ENCODE peak calls at places on chromosome 6, in eight cellular contexts. W is endodermal cell, V is kidney epithelial cell, H is adrenal gland, S is right lobe of liver, E is ascending aorta, L is foreskin fibroblast, G is fibroblast of pulmonary artery. F is an unnamed sample.

GRCh38 chr6:170267688-170268087 is 23.2 kb downstream of the DLL1 start:
- DNase-seq in V (no peak), L (no peak), G (no peak), S (peak), H (no peak), E (no peak), W (no peak), F (no peak)

GRCh38 chr6:99993533-99994251 is at the start of gene MCHR2:
- DNase-seq in H (no peak), L (no peak), V (no peak), S (no peak), E (no peak), W (peak), G (no peak), F (no peak)

GRCh38 chr6:35544748-35545361 is 32.2 kb upstream of the TULP1 start:
- DNase-seq in V (no peak), G (no peak), S (peak), H (no peak), E (no peak), L (no peak), W (peak), F (no peak)

GRCh38 chr6:153662982-153663381 is 376.1 kb upstream of the OPRM1 start:
- DNase-seq in G (no peak), H (no peak), S (no peak), L (no peak), W (no peak), E (no peak), V (no peak), F (no peak)

GRCh38 chr6:14720411-14721102 is 525.3 kb upstream of the JARID2 start:
- DNase-seq in V (no peak), E (no peak), H (no peak), W (no peak), S (no peak), L (no peak), G (no peak), F (peak)

GRCh38 chr6:53746442-53747103 is 48.2 kb upstream of the LRRC1 start:
- DNase-seq in H (no peak), V (no peak), E (no peak), L (no peak), S (no peak), G (no peak), W (no peak), F (no peak)

GRCh38 chr6:52820198-52820597 is 16.6 kb upstream of the GSTA1 start:
- DNase-seq in H (no peak), L (peak), E (no peak), V (no peak), S (no peak), G (peak), W (no peak), F (peak)

GRCh38 chr6:150134280-150134920 is 8.4 kb upstream of the PPP1R14C start:
- DNase-seq in S (no peak), V (no peak), E (no peak), H (no peak), L (no peak), G (no peak), W (no peak), F (no peak)

GRCh38 chr6:52537001-52537753 is 39.7 kb downstream of the TRAM2 start:
- DNase-seq in W (no peak), V (no peak), S (no peak), H (no peak), L (no peak), E (no peak), G (no peak), F (peak)

GRCh38 chr6:134352786-134353480 is 35.0 kb upstream of the SGK1 start:
- DNase-seq in W (no peak), G (peak), V (no peak), E (no peak), L (peak), H (no peak), S (no peak), F (peak)

GRCh38 chr6:14713966-14714631 is 531.8 kb upstream of the JARID2 start:
- DNase-seq in G (no peak), L (no peak), E (no peak), H (no peak), W (no peak), V (no peak), S (no peak), F (no peak)

GRCh38 chr6:98146656-98147055 is 687.7 kb upstream of the POU3F2 start:
- DNase-seq in S (no peak), H (no peak), E (no peak), V (no peak), W (no peak), G (no peak), L (no peak), F (no peak)

GRCh38 chr6:27251672-27252251 is 4.3 kb downstream of the PRSS16 start:
- DNase-seq in V (peak), H (peak), W (peak), L (no peak), E (no peak), G (peak), S (no peak), F (peak)

GRCh38 chr6:24359640-24360454 is 2.0 kb upstream of the DCDC2 start:
- DNase-seq in S (peak), W (peak), G (peak), L (peak), V (peak), E (peak), H (peak), F (peak)

GRCh38 chr6:134512946-134513345 is 195.0 kb upstream of the SGK1 start:
- DNase-seq in H (peak), L (no peak), V (no peak), W (no peak), E (no peak), S (peak), G (peak), F (peak)

GRCh38 chr6:1127129-1127528 is 184.8 kb upstream of the FOXQ1 start:
- DNase-seq in H (no peak), G (no peak), E (no peak), V (no peak), W (no peak), S (no peak), L (no peak), F (no peak)

GRCh38 chr6:140203611-140204553 is 829.4 kb upstream of the CITED2 start:
- DNase-seq in G (peak), H (no peak), S (no peak), W (no peak), E (no peak), L (peak), V (no peak), F (peak)

GRCh38 chr6:46465294-46466165 is 25.7 kb downstream of the RCAN2 start:
- DNase-seq in G (no peak), H (no peak), E (no peak), V (no peak), S (no peak), L (no peak), W (no peak), F (peak)

GRCh38 chr6:45927421-45928234 is 88.0 kb downstream of the CLIC5 start:
- DNase-seq in W (peak), G (no peak), H (no peak), E (no peak), V (no peak), S (no peak), L (no peak), F (no peak)

GRCh38 chr6:136920216-136920857 is 1.8 kb upstream of the SLC35D3 start:
- DNase-seq in H (no peak), V (no peak), L (no peak), G (no peak), E (no peak), W (no peak), S (no peak), F (peak)

GRCh38 chr6:89792881-89793280 is 26.7 kb downstream of the MDN1 start:
- DNase-seq in H (no peak), G (peak), V (no peak), E (no peak), L (peak), S (no peak), W (peak), F (peak)

GRCh38 chr6:94463306-94463705 is 1043.9 kb upstream of the EPHA7 start:
- DNase-seq in G (no peak), E (no peak), L (no peak), V (no peak), H (no peak), W (peak), S (no peak), F (no peak)

GRCh38 chr6:93567164-93567563 is 147.8 kb upstream of the EPHA7 start:
- DNase-seq in V (no peak), W (no peak), H (no peak), G (no peak), L (no peak), S (no peak), E (no peak), F (no peak)

GRCh38 chr6:11232968-11233626 is 629 bp upstream of the NEDD9 start:
- DNase-seq in S (no peak), V (no peak), L (no peak), G (no peak), H (peak), E (no peak), W (peak), F (no peak)

GRCh38 chr6:111844921-111845320 is 28.3 kb downstream of the FYN start:
- DNase-seq in H (no peak), V (no peak), S (no peak), G (peak), L (no peak), W (peak), E (no peak), F (no peak)

GRCh38 chr6:139597781-139598368 is 223.4 kb upstream of the CITED2 start:
- DNase-seq in G (peak), L (peak), H (peak), V (no peak), W (peak), E (peak), S (peak), F (peak)

GRCh38 chr6:132713355-132714134 is at the start of gene VNN1:
- DNase-seq in E (peak), G (no peak), W (no peak), L (peak), H (peak), S (peak), V (no peak), F (no peak)
- H3K4me3 ChIP-seq in E (no peak), G (no peak), W (no peak), L (no peak), H (no peak), S (peak), V (no peak), F (no peak)

DNA sequence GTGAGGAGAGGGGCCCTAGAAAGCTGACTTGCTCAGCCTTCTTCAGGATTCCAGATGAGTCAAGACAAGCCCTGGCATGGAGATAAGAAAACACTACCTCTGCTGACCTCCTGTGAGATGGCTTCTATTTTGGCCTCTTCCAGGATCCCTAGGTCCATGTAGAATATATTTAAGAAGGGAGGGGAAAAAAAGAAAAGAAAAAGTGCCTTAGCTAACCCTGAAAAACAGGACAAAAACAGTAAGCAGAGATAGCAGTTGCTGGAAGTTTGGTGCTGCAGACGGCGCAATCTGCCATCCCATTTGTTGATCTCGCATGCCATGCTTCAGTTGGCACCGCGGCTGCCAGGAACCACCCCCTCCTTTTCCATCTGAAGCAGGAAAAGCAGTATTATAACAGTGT is 100.0 kb downstream of the ARMC2 start:
- DNase-seq in V (no peak), S (no peak), G (no peak), H (no peak), L (peak), W (no peak), E (no peak), F (no peak)
- TF ChIP-seq CTCF in V (no peak), S (no peak), G (no peak), H (no peak), L (no peak), W (no peak), E (no peak), F (no peak)

GRCh38 chr6:42961020-42961470 is 491 bp downstream of the GNMT start:
- DNase-seq in W (no peak), G (no peak), V (no peak), H (peak), E (no peak), L (no peak), S (no peak), F (no peak)
- H3K4me3 ChIP-seq in W (peak), G (peak), V (peak), H (peak), E (peak), L (peak), S (peak), F (peak)

GRCh38 chr6:168165373-168165772 is 86.4 kb upstream of the FRMD1 start:
- DNase-seq in E (no peak), V (no peak), L (peak), S (no peak), H (no peak), G (no peak), W (no peak), F (no peak)
- TF ChIP-seq CTCF in E (no peak), V (no peak), L (no peak), S (no peak), H (no peak), G (no peak), W (no peak), F (no peak)

DNA sequence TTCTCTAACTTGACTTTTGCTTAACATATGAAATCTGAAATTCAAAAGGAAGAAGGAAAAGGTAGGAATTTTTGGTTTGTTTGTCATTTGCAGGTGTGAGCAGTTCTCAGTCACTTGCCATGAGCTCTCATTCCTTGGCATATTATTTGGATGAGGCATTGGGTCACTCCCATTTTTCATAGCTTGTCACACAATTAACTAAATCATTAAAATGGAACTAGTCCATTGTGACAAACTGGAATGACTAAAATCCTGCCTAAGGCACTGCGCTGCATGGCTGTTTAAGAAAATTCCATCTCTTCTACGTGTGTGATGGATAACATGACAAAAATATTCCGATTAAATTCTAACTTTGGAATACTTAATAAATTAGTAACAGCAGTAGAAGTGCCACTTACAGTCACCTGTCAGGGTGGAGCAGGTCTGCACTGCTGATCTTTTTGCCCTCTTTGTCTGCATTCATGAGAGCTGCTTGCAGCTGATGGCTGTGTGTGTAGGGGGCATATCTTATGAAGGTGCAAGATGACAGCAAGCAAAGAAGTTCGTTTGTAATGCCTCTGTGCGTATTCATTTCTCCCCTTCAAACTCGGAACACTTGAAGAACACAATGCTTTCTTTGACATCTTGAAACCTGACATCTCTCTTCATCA is 1292.6 kb upstream of the MAP3K7 start:
- DNase-seq in H (no peak), L (no peak), S (no peak), W (no peak), V (no peak), E (no peak), G (no peak), F (no peak)
- H3K4me3 ChIP-seq in H (no peak), L (no peak), S (no peak), W (no peak), V (no peak), E (no peak), G (no peak), F (no peak)

GRCh38 chr6:43708857-43709653 is 21.5 kb upstream of the MRPS18A start:
- DNase-seq in V (peak), S (no peak), L (peak), E (no peak), H (peak), W (peak), G (peak), F (peak)
- TF ChIP-seq CTCF in V (no peak), S (no peak), L (no peak), E (no peak), H (no peak), W (no peak), G (no peak), F (no peak)

DNA sequence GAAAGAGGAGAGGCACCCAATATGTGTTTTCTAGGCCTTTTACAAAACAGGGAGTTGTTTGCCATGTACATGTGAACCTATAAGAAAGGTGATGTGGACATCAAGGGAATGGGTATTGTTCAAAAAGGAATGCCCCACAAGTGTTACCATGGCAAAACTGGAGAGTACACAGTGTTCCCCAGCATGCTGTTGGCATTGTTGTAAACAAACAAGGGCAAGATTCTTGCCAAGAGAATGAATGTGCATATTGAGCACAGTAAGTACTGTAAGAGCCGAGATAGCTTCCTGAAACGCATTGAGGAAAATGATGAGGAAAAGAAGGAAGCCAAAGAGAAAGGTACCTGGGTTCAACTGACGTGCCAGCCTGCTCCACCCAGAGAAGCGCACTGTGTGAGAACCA is 13.1 kb downstream of the QRSL1 start:
- DNase-seq in E (no peak), H (no peak), W (no peak), G (peak), L (no peak), S (no peak), V (no peak), F (peak)
- H3K4me3 ChIP-seq in E (no peak), H (no peak), W (no peak), G (no peak), L (no peak), S (no peak), V (no peak), F (no peak)

GRCh38 chr6:37489697-37490336 is 9.9 kb downstream of the CCDC167 start:
- DNase-seq in L (no peak), E (no peak), H (no peak), V (no peak), W (peak), S (no peak), G (no peak), F (no peak)
- TF ChIP-seq CTCF in L (peak), E (no peak), H (no peak), V (peak), W (peak), S (no peak), G (peak), F (peak)

F was measured in cardiac fibroblast.